ENCODE peak calls at places on chromosome 12, in four cellular contexts. L is K562, N is HepG2, C is GM12878. K is an unnamed sample.

GRCh38 chr12:121812921-121813896 is 9.4 kb downstream of the SETD1B start:
- DNase-seq in L (no peak), N (no peak), C (no peak), K (no peak)

GRCh38 chr12:131055596-131056233 is 102.0 kb downstream of the ADGRD1 start:
- DNase-seq in L (no peak), N (no peak), C (no peak), K (no peak)

GRCh38 chr12:89756638-89757321 is 48.1 kb upstream of the ATP2B1 start:
- DNase-seq in L (peak), N (peak), C (peak), K (no peak)

GRCh38 chr12:116718578-116719454 is 19.1 kb downstream of the SPRING1 start:
- DNase-seq in L (no peak), N (no peak), C (no peak), K (no peak)

GRCh38 chr12:62978768-62979167 is 43.8 kb upstream of the PPM1H start:
- DNase-seq in L (no peak), N (no peak), C (no peak), K (no peak)

GRCh38 chr12:101221301-101221700 is 11.3 kb upstream of the SLC5A8 start:
- DNase-seq in L (no peak), N (no peak), C (no peak), K (no peak)

GRCh38 chr12:2383276-2384028 is 330.7 kb downstream of the CACNA1C start:
- DNase-seq in L (no peak), N (peak), C (no peak), K (no peak)

GRCh38 chr12:32586390-32586789 is 92.7 kb upstream of the DNM1L start:
- DNase-seq in L (no peak), N (no peak), C (no peak), K (no peak)

GRCh38 chr12:50201987-50202521 is 34.9 kb upstream of the CERS5 start:
- DNase-seq in L (no peak), N (no peak), C (no peak), K (no peak)

GRCh38 chr12:110316861-110317260 is 35.8 kb downstream of the ATP2A2 start:
- DNase-seq in L (no peak), N (no peak), C (no peak), K (no peak)

GRCh38 chr12:63276537-63277365 is 125.8 kb upstream of the AVPR1A start:
- DNase-seq in L (peak), N (peak), C (no peak), K (peak)

GRCh38 chr12:10641735-10642500 is 28.5 kb upstream of the MAGOHB start:
- DNase-seq in L (no peak), N (no peak), C (no peak), K (no peak)

GRCh38 chr12:114685869-114686268 is 1.9 kb upstream of the TBX3 start:
- DNase-seq in L (no peak), N (no peak), C (no peak), K (no peak)

GRCh38 chr12:58914457-58914856 is 5.8 kb downstream of the LRIG3 start:
- DNase-seq in L (no peak), N (no peak), C (no peak), K (no peak)

GRCh38 chr12:6074979-6075585 is 49.4 kb downstream of the VWF start:
- DNase-seq in L (no peak), N (no peak), C (no peak), K (no peak)

GRCh38 chr12:84913151-84913550 is 552 bp upstream of the SLC6A15 start:
- DNase-seq in L (no peak), N (no peak), C (no peak), K (peak)

GRCh38 chr12:130650131-130650530 is 66.0 kb downstream of the RIMBP2 start:
- DNase-seq in L (no peak), N (no peak), C (no peak), K (peak)

GRCh38 chr12:98456583-98457573 is 58.5 kb upstream of the TMPO start:
- DNase-seq in L (peak), N (no peak), C (no peak), K (peak)
- TF ChIP-seq FOXM1 in L (no peak), N (no peak), C (no peak), K (no peak)

DNA sequence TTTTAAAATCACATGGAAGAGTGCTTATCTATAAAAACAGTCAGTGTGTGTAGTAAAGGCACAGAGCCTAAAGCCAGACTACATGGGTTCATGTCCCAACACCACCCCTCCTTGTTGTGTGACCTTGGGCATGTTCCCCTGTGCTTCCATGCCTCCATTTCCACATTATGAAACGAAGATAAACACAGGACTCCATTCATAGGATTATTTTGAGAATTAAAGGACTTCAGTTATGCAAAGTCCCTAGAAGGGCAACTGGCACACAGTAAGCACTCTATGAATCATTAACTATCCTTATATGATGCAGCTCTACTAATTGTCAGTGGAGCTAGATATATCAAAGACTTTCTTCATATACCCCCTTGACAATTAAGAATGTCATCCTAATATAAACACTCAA is 17.8 kb downstream of the IFNG-AS1 start:
- DNase-seq in L (no peak), N (no peak), C (no peak), K (no peak)
- H2AFZ ChIP-seq in L (no peak), N (no peak), C (no peak), K (no peak)

GRCh38 chr12:124022161-124022560 is 49.1 kb downstream of the ZNF664 start:
- DNase-seq in L (no peak), N (no peak), C (no peak), K (no peak)
- TF ChIP-seq CHD2 in L (no peak), N (no peak), C (no peak), K (no peak)

GRCh38 chr12:105985383-105985782 is 153.4 kb downstream of the NUAK1 start:
- DNase-seq in L (no peak), N (no peak), C (no peak), K (no peak)

GRCh38 chr12:105983622-105984325 is 155.0 kb downstream of the NUAK1 start:
- DNase-seq in L (no peak), N (no peak), C (no peak), K (no peak)

GRCh38 chr12:105982022-105982421 is 156.7 kb downstream of the NUAK1 start:
- DNase-seq in L (no peak), N (no peak), C (no peak), K (no peak)

GRCh38 chr12:105987687-105988035 is 151.1 kb downstream of the NUAK1 start:
- DNase-seq in L (no peak), N (no peak), C (no peak), K (no peak)

GRCh38 chr12:105986779-105987686 is 151.7 kb downstream of the NUAK1 start:
- DNase-seq in L (no peak), N (no peak), C (no peak), K (no peak)
- TF ChIP-seq FOXM1 in L (no peak), N (no peak), C (no peak), K (peak)

GRCh38 chr12:93010461-93010860 is 81.4 kb upstream of the EEA1 start:
- DNase-seq in L (no peak), N (no peak), C (no peak), K (no peak)
- H2AFZ ChIP-seq in L (no peak), N (no peak), C (no peak), K (no peak)